ENCODE peak calls at places on chromosomes 5 and 9, in four cellular contexts. One of them, this sample, is unnamed.
A peak's percentile ranks its signal among the peaks of the same experiment; 100 is the strongest.

GRCh38 chr9:127122176-127123151 is at the start of gene ANGPTL2:
- DNase-seq in psoas muscle: peak; percentile 96
- DNase-seq in K562: no peak
- DNase-seq in dorsolateral prefrontal cortex: peak; percentile 94
- DNase-seq in this sample: peak; percentile 92

GRCh38 chr5:8769631-8770030 is 776.2 kb downstream of the SEMA5A start:
- DNase-seq in K562: no peak
- DNase-seq in dorsolateral prefrontal cortex: no peak
- DNase-seq in psoas muscle: no peak
- DNase-seq in this sample: no peak

GRCh38 chr5:126354012-126354856 is 69.0 kb upstream of the GRAMD2B start:
- DNase-seq in psoas muscle: no peak
- DNase-seq in dorsolateral prefrontal cortex: no peak
- DNase-seq in K562: peak; percentile 58
- DNase-seq in this sample: no peak

GRCh38 chr9:83622814-83623633 is at the start of gene IDNK:
- DNase-seq in K562: peak; percentile 63
- DNase-seq in dorsolateral prefrontal cortex: peak; percentile 77
- DNase-seq in psoas muscle: peak; percentile 77
- DNase-seq in this sample: peak; percentile 71

GRCh38 chr9:8521112-8521511 is 721.5 kb upstream of the DMAC1 start:
- DNase-seq in K562: no peak
- DNase-seq in dorsolateral prefrontal cortex: no peak
- DNase-seq in psoas muscle: no peak
- DNase-seq in this sample: no peak

GRCh38 chr9:90645721-90646120 is 3.1 kb upstream of the DIRAS2 start:
- DNase-seq in K562: no peak
- DNase-seq in dorsolateral prefrontal cortex: no peak
- DNase-seq in psoas muscle: no peak
- DNase-seq in this sample: no peak

GRCh38 chr9:120668399-120668798 is 45.9 kb downstream of the MEGF9 start:
- DNase-seq in psoas muscle: no peak
- DNase-seq in dorsolateral prefrontal cortex: no peak
- DNase-seq in K562: no peak
- DNase-seq in this sample: peak; percentile 59

GRCh38 chr5:99900302-99900811 is 634.8 kb upstream of the FAM174A start:
- DNase-seq in dorsolateral prefrontal cortex: no peak
- DNase-seq in psoas muscle: no peak
- DNase-seq in K562: no peak
- DNase-seq in this sample: peak; percentile 21

GRCh38 chr5:180718810-180719453 is 20.9 kb downstream of the OR2Y1 start:
- DNase-seq in dorsolateral prefrontal cortex: no peak
- DNase-seq in psoas muscle: no peak
- DNase-seq in K562: peak; percentile 50
- DNase-seq in this sample: peak; percentile 23

GRCh38 chr9:7315116-7315515 is 484.5 kb downstream of the DMAC1 start:
- DNase-seq in K562: no peak
- DNase-seq in dorsolateral prefrontal cortex: no peak
- DNase-seq in psoas muscle: no peak
- DNase-seq in this sample: no peak

GRCh38 chr9:87674565-87675299 is 51.2 kb upstream of the CTSL start:
- DNase-seq in dorsolateral prefrontal cortex: no peak
- DNase-seq in psoas muscle: no peak
- DNase-seq in K562: peak; percentile 85
- DNase-seq in this sample: no peak

GRCh38 chr9:14899815-14900193 is 10.4 kb downstream of the FREM1 start:
- DNase-seq in psoas muscle: no peak
- DNase-seq in K562: no peak
- DNase-seq in dorsolateral prefrontal cortex: no peak
- DNase-seq in this sample: no peak

GRCh38 chr5:965604-966344 is 42.8 kb upstream of the NKD2 start:
- DNase-seq in psoas muscle: no peak
- DNase-seq in dorsolateral prefrontal cortex: no peak
- DNase-seq in K562: no peak
- DNase-seq in this sample: no peak

GRCh38 chr5:142542906-142543305 is 143.0 kb downstream of the FGF1 start:
- DNase-seq in psoas muscle: no peak
- DNase-seq in K562: no peak
- DNase-seq in dorsolateral prefrontal cortex: no peak
- DNase-seq in this sample: no peak

GRCh38 chr9:124477211-124478013 is 27.2 kb downstream of the ADGRD2 start:
- DNase-seq in psoas muscle: peak; percentile 39
- DNase-seq in dorsolateral prefrontal cortex: no peak
- DNase-seq in K562: peak; percentile 37
- DNase-seq in this sample: no peak

GRCh38 chr9:124475868-124476690 is 25.8 kb downstream of the ADGRD2 start:
- DNase-seq in dorsolateral prefrontal cortex: no peak
- DNase-seq in psoas muscle: peak; percentile 28
- DNase-seq in K562: no peak
- DNase-seq in this sample: peak; percentile 12

GRCh38 chr9:124479371-124479770 is 27.8 kb downstream of the NR5A1 start:
- DNase-seq in dorsolateral prefrontal cortex: no peak
- DNase-seq in psoas muscle: peak; percentile 40
- DNase-seq in K562: no peak
- DNase-seq in this sample: peak; percentile 13

GRCh38 chr9:124479947-124480620 is 27.1 kb downstream of the NR5A1 start:
- DNase-seq in psoas muscle: no peak
- DNase-seq in K562: no peak
- DNase-seq in dorsolateral prefrontal cortex: no peak
- DNase-seq in this sample: no peak

DNA sequence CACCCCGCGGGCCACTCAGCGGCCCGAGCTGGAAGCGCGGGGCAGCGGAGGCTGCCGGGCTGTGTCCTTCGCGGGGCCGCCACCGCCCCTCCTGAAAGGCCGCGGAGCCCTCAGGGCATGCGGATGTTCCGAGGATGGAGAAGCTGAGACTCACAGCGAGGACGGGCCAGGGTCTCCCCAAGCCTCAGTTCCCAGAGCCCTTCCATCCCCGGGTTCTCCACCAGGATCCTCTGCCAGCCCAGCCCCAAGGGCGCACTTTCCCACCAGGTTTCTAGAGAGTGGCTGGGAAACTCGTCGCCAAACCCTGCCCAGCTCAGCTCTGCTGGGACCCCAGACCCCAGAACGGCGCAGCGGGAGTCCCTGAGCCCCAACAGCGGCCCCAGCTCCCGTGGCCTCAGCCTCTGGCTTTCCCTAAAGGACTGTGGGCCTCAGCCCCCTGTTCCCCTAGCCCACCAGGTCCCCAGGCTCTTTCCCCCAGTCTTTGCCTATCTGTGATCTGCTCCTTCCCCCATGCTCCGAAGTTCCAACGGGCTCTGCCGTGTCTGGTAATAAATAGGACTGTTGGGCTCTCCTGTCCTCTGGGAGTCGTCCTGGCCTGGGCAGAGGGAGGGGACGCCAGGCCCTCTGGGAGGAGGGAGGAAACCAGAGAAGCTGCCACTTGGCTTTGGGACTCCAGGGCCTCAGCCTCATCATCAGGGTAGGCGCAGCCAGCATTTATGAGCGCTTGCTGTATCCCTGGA is 27.9 kb downstream of the ADGRD2 start:
- DNase-seq in dorsolateral prefrontal cortex: no peak
- DNase-seq in K562: no peak
- DNase-seq in psoas muscle: peak; percentile 33
- DNase-seq in this sample: no peak
- H3K4me3 ChIP-seq in dorsolateral prefrontal cortex: peak overlapping the region; percentile 24
- H3K4me3 ChIP-seq in K562: no peak overlapping the region
- H3K4me3 ChIP-seq in psoas muscle: peak overlapping the region; percentile 32
- H3K4me3 ChIP-seq in this sample: peak overlapping the region; percentile 30

DNA sequence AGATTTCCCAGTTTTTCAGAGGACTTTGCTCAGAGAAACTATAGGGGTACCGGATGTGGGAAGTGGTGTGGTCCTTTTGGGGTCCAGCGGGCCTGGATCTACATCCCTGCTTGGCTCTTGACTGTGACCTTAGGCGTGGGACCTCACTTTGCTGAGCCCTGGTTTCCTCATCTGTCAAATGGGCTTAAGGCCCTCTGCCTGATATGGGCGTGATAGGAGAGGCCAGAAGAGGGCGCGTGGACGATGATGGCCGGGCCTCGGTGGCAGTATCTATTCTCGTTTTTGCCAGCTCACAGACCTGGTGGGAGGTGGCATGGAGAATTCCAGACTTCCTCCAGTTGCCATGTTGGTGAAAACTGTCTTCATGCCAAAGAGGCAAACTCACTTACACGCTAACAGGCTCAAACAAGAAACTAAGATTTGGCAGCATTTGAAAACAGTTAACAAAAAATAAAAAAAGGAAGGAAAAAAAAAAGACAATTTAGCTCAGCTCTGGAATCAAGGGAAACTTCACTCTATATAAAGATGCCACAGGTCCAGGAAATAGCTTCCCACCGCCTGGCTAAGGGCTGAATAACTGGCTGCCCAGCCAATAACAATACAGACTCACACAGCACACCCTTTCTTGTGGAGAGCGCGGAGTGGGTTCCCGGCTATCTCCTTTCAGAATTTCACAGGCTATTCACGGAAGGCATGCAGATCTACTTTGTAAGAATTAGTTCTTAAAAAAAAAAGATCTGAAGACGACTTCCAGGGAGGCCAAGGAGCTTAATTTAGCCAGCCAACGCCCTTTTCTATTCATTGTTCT is 1.7 kb downstream of the SH3PXD2B start:
- DNase-seq in dorsolateral prefrontal cortex: peak; percentile 60
- DNase-seq in K562: no peak
- DNase-seq in psoas muscle: no peak
- DNase-seq in this sample: peak; percentile 71
- TF ChIP-seq CTCF in dorsolateral prefrontal cortex: no peak
- TF ChIP-seq CTCF in K562: no peak
- TF ChIP-seq CTCF in psoas muscle: no peak
- TF ChIP-seq CTCF in this sample: no peak

GRCh38 chr5:98768160-98769005 is 5.1 kb upstream of the RGMB start:
- DNase-seq in psoas muscle: peak; percentile 51
- DNase-seq in K562: peak; percentile 29
- DNase-seq in dorsolateral prefrontal cortex: no peak
- DNase-seq in this sample: peak; percentile 41

GRCh38 chr5:98770911-98771322 is 2.5 kb upstream of the RGMB start:
- DNase-seq in K562: no peak
- DNase-seq in dorsolateral prefrontal cortex: no peak
- DNase-seq in psoas muscle: no peak
- DNase-seq in this sample: no peak

GRCh38 chr5:98770158-98770910 is 3.1 kb upstream of the RGMB start:
- DNase-seq in K562: no peak
- DNase-seq in psoas muscle: peak; percentile 66
- DNase-seq in dorsolateral prefrontal cortex: no peak
- DNase-seq in this sample: peak; percentile 70

GRCh38 chr5:98769006-98769255 is 4.5 kb upstream of the RGMB start:
- DNase-seq in K562: no peak
- DNase-seq in psoas muscle: peak; percentile 64
- DNase-seq in dorsolateral prefrontal cortex: no peak
- DNase-seq in this sample: no peak

DNA sequence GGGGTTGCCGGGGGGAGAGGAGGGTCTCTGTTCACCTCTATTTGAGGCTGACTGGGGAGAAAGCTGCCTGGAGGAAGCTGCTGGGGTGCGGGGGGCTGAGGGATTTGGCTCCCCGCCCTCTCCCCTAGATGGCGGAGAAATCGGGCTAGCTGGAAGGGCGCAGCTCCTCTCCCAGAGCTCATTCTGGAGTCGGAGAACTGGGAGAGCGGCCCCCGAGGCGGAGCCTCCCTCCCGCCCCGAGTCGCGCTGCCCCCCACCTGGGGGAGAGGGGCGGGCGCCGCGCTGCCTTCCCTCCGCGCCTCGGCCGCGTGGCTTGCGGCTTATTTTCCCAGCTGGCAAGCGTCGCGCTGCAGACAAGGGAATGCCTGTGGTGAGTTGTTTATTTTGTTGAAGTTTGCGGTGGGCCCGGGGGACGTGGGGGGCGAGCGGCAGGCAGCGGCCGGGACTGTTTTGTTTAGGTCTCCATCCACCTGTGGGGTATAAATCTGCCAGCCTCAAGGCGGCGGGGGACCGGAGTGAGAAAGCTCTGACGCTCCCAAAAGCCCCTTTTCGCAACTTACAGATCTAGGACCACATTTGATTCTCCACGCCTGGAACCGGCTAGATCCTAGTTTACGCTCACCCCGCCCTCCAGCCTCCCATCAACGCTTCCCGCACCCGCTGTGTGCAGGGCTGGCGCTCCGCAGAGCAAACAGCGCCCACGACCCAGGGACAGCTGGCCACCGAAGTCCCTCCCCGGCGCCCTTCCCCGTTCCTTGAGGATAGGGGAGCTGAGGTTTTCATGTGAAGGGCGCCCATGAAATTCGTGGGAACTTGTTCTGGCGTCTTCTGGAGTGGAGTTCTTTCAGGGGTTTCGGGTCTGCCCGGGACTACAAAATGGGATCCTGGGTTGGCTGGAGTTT is 4.0 kb upstream of the RGMB start:
- DNase-seq in psoas muscle: peak; percentile 49
- DNase-seq in dorsolateral prefrontal cortex: peak; percentile 67
- DNase-seq in K562: no peak
- DNase-seq in this sample: peak; percentile 25
- H3K4me3 ChIP-seq in psoas muscle: peak overlapping the region; percentile 78
- H3K4me3 ChIP-seq in dorsolateral prefrontal cortex: peak overlapping the region; percentile 67
- H3K4me3 ChIP-seq in K562: no peak overlapping the region
- H3K4me3 ChIP-seq in this sample: no peak overlapping the region

GRCh38 chr5:144390133-144390532 is 219.5 kb downstream of the KCTD16 start:
- DNase-seq in dorsolateral prefrontal cortex: no peak
- DNase-seq in psoas muscle: no peak
- DNase-seq in K562: no peak
- DNase-seq in this sample: no peak
- TF ChIP-seq CTCF in dorsolateral prefrontal cortex: no peak
- TF ChIP-seq CTCF in psoas muscle: no peak
- TF ChIP-seq CTCF in K562: no peak
- TF ChIP-seq CTCF in this sample: no peak

DNA sequence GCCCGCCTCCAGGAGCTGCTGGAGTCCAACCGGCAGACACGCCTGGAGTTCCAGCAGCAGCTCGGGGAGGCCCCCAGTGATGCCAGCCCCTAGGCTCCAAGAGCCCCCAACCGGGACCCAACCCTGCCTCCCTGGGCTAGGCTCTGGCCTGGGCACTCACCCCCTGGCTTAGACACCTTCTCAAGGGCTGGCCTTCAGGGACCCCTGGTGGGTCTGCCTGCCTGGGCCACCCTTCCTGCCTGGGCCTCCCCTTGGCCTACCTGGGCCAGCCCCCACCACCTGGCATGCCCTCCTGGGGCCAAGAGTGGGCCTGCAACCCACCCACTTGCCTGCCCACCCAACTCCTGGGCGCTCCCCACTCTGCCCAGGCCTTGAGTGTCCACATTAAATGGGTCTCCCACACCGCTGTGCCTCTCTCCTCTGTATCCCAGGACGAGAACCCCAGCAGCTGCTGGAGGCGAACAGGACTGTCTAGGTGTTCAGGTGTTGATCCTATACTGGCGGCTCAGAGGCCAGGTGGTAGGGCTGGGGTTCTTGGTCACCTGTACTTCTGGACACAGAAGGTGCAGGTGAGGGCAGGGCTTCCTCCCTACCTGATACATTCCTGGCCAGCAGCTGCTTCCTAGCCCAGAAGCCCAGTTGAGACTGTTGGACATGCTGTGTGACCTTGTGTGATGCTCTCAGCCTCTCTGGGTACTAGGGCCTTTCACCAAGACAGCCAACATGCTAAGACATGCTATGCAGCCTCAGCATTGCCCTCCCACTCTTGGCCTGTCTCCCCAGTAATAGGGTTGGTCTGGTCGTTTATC is 3.7 kb downstream of the BBLN start:
- DNase-seq in K562: no peak
- DNase-seq in dorsolateral prefrontal cortex: no peak
- DNase-seq in psoas muscle: no peak
- DNase-seq in this sample: no peak
- H3K4me3 ChIP-seq in K562: no peak overlapping the region
- H3K4me3 ChIP-seq in dorsolateral prefrontal cortex: no peak overlapping the region
- H3K4me3 ChIP-seq in psoas muscle: no peak overlapping the region
- H3K4me3 ChIP-seq in this sample: no peak overlapping the region

GRCh38 chr5:127844631-127845030 is 141.4 kb downstream of the CCDC192 start:
- DNase-seq in K562: no peak
- DNase-seq in dorsolateral prefrontal cortex: peak; percentile 76
- DNase-seq in psoas muscle: no peak
- DNase-seq in this sample: peak; percentile 20
- TF ChIP-seq CTCF in K562: no peak
- TF ChIP-seq CTCF in dorsolateral prefrontal cortex: peak; percentile 6
- TF ChIP-seq CTCF in psoas muscle: no peak
- TF ChIP-seq CTCF in this sample: no peak